ENCODE peak calls at places on chromosomes 6 and 20, in six cellular contexts. A is H1, V is HepG2, O is GM12892, C is K562, E is GM12878. I is an unnamed sample.

GRCh38 chr6:79461205-79461604 is 76.0 kb downstream of the LCA5 start:
- DNase-seq in E (no peak), V (peak; percentile 71), O (no peak), C (no peak), A (no peak), I (no peak)

GRCh38 chr6:44058617-44059358 is 68.5 kb downstream of the MRPL14 start:
- DNase-seq in A (no peak), C (peak; percentile 97), V (peak; percentile 88), O (peak; percentile 69), E (no peak), I (peak; percentile 64)

GRCh38 chr20:49697071-49697470 is 16.6 kb downstream of the B4GALT5 start:
- DNase-seq in E (no peak), V (no peak), C (no peak), O (no peak), A (no peak), I (no peak)

GRCh38 chr20:43190332-43190953 is 737 bp upstream of the PTPRT start:
- DNase-seq in O (no peak), C (no peak), E (no peak), A (peak; percentile 54), V (no peak), I (no peak)

GRCh38 chr20:31712112-31712553 is 10.5 kb downstream of the BCL2L1 start:
- DNase-seq in A (no peak), V (peak; percentile 62), E (no peak), C (no peak), O (no peak), I (no peak)

GRCh38 chr6:117448732-117449131 is 23.0 kb upstream of the ROS1 start:
- DNase-seq in C (no peak), A (no peak), O (no peak), V (no peak), E (no peak), I (no peak)

GRCh38 chr6:20338160-20338559 is 63.5 kb upstream of the E2F3 start:
- DNase-seq in A (no peak), C (no peak), E (no peak), O (no peak), V (no peak), I (no peak)

GRCh38 chr6:36197739-36198221 is 1.2 kb downstream of the BRPF3 start:
- DNase-seq in E (no peak), C (no peak), V (no peak), O (no peak), A (no peak), I (no peak)

GRCh38 chr6:16157909-16158308 is 29.0 kb downstream of the MYLIP start:
- DNase-seq in V (no peak), E (no peak), O (no peak), A (no peak), C (peak; percentile 68), I (no peak)

GRCh38 chr6:32529697-32530429 is at the start of gene HLA-DRB5:
- DNase-seq in E (peak; percentile 58), V (no peak), A (no peak), C (no peak), O (no peak), I (peak; percentile 1)

GRCh38 chr20:23024701-23025100 is 10.4 kb upstream of the SSTR4 start:
- DNase-seq in A (no peak), E (no peak), V (no peak), O (no peak), C (no peak), I (no peak)

GRCh38 chr20:58515240-58516212 is at the start of gene APCDD1L:
- DNase-seq in V (no peak), C (no peak), E (no peak), O (no peak), A (no peak), I (no peak)

GRCh38 chr6:150696156-150696555 is 96.5 kb downstream of the PLEKHG1 start:
- DNase-seq in O (no peak), A (no peak), V (no peak), E (no peak), C (no peak), I (no peak)

GRCh38 chr6:158358450-158359077 is 46.3 kb downstream of the TULP4 start:
- DNase-seq in E (no peak), O (no peak), C (no peak), V (no peak), A (no peak), I (no peak)

GRCh38 chr6:108274546-108274945 is 13.7 kb upstream of the SNX3 start:
- DNase-seq in O (no peak), E (no peak), A (peak; percentile 24), V (no peak), C (no peak), I (no peak)

GRCh38 chr6:130742282-130742681 is 84.9 kb upstream of the SMLR1 start:
- DNase-seq in C (no peak), E (no peak), O (no peak), V (no peak), A (no peak), I (no peak)

GRCh38 chr6:7617954-7618764 is 28.2 kb downstream of the SNRNP48 start:
- DNase-seq in A (no peak), C (no peak), O (no peak), E (peak; percentile 38), V (no peak), I (no peak)

GRCh38 chr6:35015476-35015875 is 125.7 kb downstream of the TCP11 start:
- DNase-seq in C (no peak), O (no peak), A (peak; percentile 29), V (no peak), E (no peak), I (no peak)

GRCh38 chr6:148423601-148424270 is 81.1 kb downstream of the SASH1 start:
- DNase-seq in C (no peak), V (no peak), A (no peak), E (no peak), O (no peak), I (no peak)

GRCh38 chr20:44087051-44087856 is 99.7 kb downstream of the JPH2 start:
- DNase-seq in A (no peak), O (no peak), E (no peak), V (no peak), C (no peak), I (no peak)

GRCh38 chr6:104704191-104704590 is 155.5 kb downstream of the HACE1 start:
- DNase-seq in A (no peak), O (no peak), C (no peak), V (no peak), E (no peak), I (no peak)

GRCh38 chr6:4268171-4268570 is 132.8 kb upstream of the ECI2 start:
- DNase-seq in E (no peak), C (no peak), O (no peak), A (no peak), V (no peak), I (no peak)

GRCh38 chr6:43938178-43939101 is 168.4 kb downstream of the VEGFA start:
- DNase-seq in A (no peak), E (no peak), O (no peak), V (no peak), C (no peak), I (no peak)

GRCh38 chr6:18260448-18261106 is 3.8 kb downstream of the DEK start:
- DNase-seq in V (peak; percentile 31), A (no peak), E (peak; percentile 64), O (no peak), C (no peak), I (peak; percentile 14)

GRCh38 chr6:128395596-128395995 is 124.8 kb downstream of the PTPRK start:
- DNase-seq in A (no peak), V (no peak), E (no peak), C (no peak), O (no peak), I (no peak)

GRCh38 chr6:158999154-158999668 is 791 bp downstream of the RSPH3 start:
- DNase-seq in A (no peak), E (no peak), O (no peak), C (no peak), V (no peak), I (no peak)

GRCh38 chr6:120214097-120214496 is 864.5 kb upstream of the MAN1A1 start:
- DNase-seq in E (no peak), V (no peak), C (no peak), A (no peak), O (no peak), I (no peak)

DNA sequence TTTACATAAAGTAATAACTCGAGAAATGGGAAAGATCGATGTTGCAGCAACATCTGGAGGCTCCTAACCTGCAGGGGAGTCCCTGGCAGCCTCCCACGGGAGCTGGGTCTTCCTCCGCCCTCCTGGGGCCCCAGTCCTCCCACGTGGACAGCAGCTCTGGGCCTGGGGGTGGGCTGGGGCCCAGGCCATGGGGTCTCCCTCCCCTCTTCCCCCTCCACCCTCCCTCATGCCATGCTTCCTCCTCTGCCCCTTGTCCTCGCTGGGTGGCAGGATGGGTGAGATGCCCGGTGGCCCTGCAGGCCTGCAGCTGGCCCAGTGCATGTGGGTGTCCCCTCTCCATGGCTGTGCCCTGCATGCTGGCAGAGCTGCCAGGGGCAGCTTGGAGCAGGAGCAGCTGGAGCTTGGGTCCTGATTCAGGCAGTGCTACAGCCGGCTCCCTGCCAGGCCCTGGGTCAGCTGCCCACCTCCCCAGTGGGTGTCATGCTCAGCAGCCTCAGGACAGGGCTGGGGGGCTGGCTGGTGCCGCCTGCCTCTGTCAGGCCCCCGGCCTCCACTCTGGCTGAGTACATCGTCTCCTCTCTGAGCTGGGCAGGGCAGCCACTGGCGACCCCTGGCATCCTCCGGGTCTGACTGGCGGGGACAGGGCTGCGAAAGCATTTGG is 48.9 kb upstream of the BHLHE23 start:
- DNase-seq in O (no peak), V (no peak), A (no peak), C (no peak), E (no peak), I (no peak)
- TF ChIP-seq TAF1 in O (no peak), V (no peak), A (no peak), C (no peak), E (no peak), I (no peak)

GRCh38 chr6:38404900-38405556 is 234.7 kb downstream of the BTBD9 start:
- DNase-seq in V (peak; percentile 83), A (no peak), E (no peak), C (no peak), O (no peak), I (no peak)

GRCh38 chr6:38400764-38401163 is 239.0 kb downstream of the BTBD9 start:
- DNase-seq in V (no peak), C (no peak), A (no peak), O (no peak), E (no peak), I (no peak)

GRCh38 chr6:38400101-38400500 is 239.6 kb downstream of the BTBD9 start:
- DNase-seq in A (no peak), V (no peak), O (no peak), E (no peak), C (no peak), I (no peak)

DNA sequence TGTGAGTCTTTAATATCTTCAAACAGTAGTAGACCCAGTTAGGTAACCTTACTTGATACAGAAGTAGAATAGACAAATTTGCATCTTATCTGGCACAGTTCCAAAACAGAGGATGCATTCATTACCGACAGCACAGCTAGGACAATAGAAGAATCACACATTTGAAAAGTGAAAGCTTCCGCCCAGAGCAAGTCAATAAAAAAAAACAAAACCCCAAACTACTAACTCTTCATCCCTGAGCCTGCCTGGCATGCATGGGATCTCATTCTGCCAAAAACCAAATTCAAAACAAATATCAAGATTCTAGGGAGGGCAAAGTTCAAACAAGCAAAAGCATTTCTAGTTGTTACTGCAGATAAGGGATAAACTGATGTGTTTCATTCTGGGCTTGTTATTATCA is 235.4 kb downstream of the BTBD9 start:
- DNase-seq in E (peak; percentile 8), A (no peak), O (no peak), V (peak; percentile 35), C (no peak), I (no peak)
- TF ChIP-seq TAF1 in E (no peak), A (no peak), O (no peak), V (no peak), C (no peak), I (no peak)

GRCh38 chr6:140253096-140253495 is 878.6 kb upstream of the CITED2 start:
- DNase-seq in A (no peak), O (no peak), E (no peak), C (no peak), V (no peak), I (no peak)
- TF ChIP-seq TAF1 in A (no peak), O (no peak), E (no peak), C (no peak), V (no peak), I (no peak)

GRCh38 chr6:100246206-100246605 is 218.5 kb downstream of the SIM1 start:
- DNase-seq in A (no peak), V (no peak), O (no peak), E (no peak), C (no peak), I (no peak)
- TF ChIP-seq TAF1 in A (no peak), V (no peak), O (no peak), E (no peak), C (no peak), I (no peak)